ENCODE peak calls at places on chromosomes 5 and 9, in ten cellular contexts. R, G, V, I, O, F, X, K, D and J are unnamed samples.

GRCh38 chr5:1315709-1316587 is 21.1 kb upstream of the TERT start:
- DNase-seq in F (no peak), X (peak; percentile 34), D (peak; percentile 90), V (peak; percentile 94), O (no peak), R (peak; percentile 84), K (no peak), I (peak; percentile 7), G (no peak), J (no peak)

GRCh38 chr9:129383415-129384088 is 205.5 kb upstream of the IER5L start:
- DNase-seq in F (peak; percentile 56), V (peak; percentile 86), I (peak; percentile 79), X (no peak), G (peak; percentile 92), D (peak; percentile 52), K (no peak), R (peak; percentile 94), O (peak; percentile 84), J (no peak)

GRCh38 chr5:25362799-25363198 is 718.0 kb upstream of the CDH10 start:
- DNase-seq in I (no peak), F (no peak), G (no peak), X (peak; percentile 22), D (peak; percentile 47), V (no peak), O (no peak), K (no peak), R (no peak), J (no peak)

GRCh38 chr9:81776390-81776789 is 87.0 kb upstream of the TLE1 start:
- DNase-seq in O (peak; percentile 27), F (no peak), X (no peak), K (no peak), V (no peak), D (no peak), G (no peak), I (no peak), R (no peak), J (no peak)

GRCh38 chr9:5978523-5978922 is 36.9 kb downstream of the RANBP6 start:
- DNase-seq in K (no peak), D (no peak), X (no peak), I (no peak), G (no peak), F (no peak), O (no peak), R (no peak), V (no peak), J (no peak)

GRCh38 chr9:100087218-100087617 is 11.6 kb downstream of the ERP44 start:
- DNase-seq in D (peak; percentile 49), R (no peak), F (peak; percentile 65), X (no peak), G (no peak), O (no peak), K (no peak), V (peak; percentile 60), I (peak; percentile 69), J (no peak)

GRCh38 chr5:39119404-39120051 is 45.3 kb upstream of the RICTOR start:
- DNase-seq in X (no peak), K (no peak), D (no peak), I (no peak), V (no peak), R (no peak), F (no peak), G (no peak), O (no peak), J (no peak)

GRCh38 chr5:73120222-73121108 is at the start of gene TMEM171:
- DNase-seq in F (peak; percentile 37), D (peak; percentile 66), V (no peak), R (peak; percentile 89), I (peak; percentile 44), K (no peak), X (peak; percentile 36), O (peak; percentile 82), G (no peak), J (peak; percentile 3)

GRCh38 chr9:18482371-18482770 is 8.4 kb downstream of the ADAMTSL1 start:
- DNase-seq in X (no peak), R (no peak), V (no peak), G (no peak), K (no peak), F (no peak), O (no peak), D (no peak), I (no peak), J (no peak)

GRCh38 chr5:79705632-79706031 is 16.0 kb downstream of the CMYA5 start:
- DNase-seq in G (no peak), V (no peak), F (no peak), X (no peak), I (no peak), K (no peak), R (no peak), D (no peak), O (no peak), J (no peak)

GRCh38 chr5:79703381-79703645 is 13.7 kb downstream of the CMYA5 start:
- DNase-seq in G (no peak), R (no peak), F (no peak), D (no peak), V (no peak), O (no peak), I (no peak), K (no peak), X (no peak), J (no peak)

GRCh38 chr5:79699766-79700400 is 10.2 kb downstream of the CMYA5 start:
- DNase-seq in V (peak; percentile 80), F (no peak), X (no peak), R (no peak), D (no peak), I (no peak), O (no peak), G (no peak), K (no peak), J (no peak)

GRCh38 chr5:79704553-79704952 is 14.9 kb downstream of the CMYA5 start:
- DNase-seq in R (no peak), F (no peak), G (no peak), X (no peak), I (no peak), D (no peak), V (no peak), O (no peak), K (no peak), J (no peak)

DNA sequence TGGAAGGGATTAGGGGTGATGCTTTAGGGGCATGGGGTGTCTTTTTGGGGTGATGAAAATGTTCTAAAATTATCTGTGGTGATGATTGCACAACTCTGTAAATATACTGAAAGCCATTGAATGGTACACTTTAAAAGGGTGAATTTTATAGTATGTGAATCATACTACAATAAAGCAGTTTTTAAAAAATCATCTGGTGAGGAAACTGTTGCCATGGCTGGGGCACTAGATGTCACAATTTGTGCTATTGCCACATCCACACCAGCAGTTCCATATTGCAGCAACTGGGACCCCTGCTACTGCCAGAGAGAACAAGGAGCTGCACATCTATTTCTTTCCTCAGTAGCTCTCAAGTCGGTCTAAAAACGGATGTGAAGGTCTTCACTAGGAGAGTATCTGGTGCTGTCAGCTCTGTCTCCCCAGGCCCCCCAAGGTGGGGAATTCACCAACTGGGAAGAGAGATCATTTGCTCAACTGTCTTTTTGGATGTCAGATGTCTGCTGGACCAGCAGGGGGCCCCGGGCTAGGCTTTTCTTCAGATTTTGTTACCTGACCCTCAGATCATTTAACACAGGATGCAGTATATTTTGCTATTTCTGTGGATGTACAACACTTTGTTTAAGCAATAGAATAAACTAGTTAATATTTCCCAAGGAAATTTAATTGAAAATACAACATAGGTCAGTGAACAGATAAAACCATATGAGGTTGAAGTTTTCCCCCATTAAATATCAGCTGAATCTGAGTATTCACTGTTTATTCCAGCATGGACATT is 13.2 kb downstream of the CMYA5 start:
- DNase-seq in K (no peak), F (no peak), D (peak; percentile 60), G (no peak), R (no peak), O (peak; percentile 68), V (peak; percentile 21), X (no peak), I (peak; percentile 48), J (no peak)
- TF ChIP-seq CTCF in K (no peak), F (peak; percentile 49), D (peak; percentile 43), G (peak; percentile 36), R (peak; percentile 26), O (peak; percentile 69), V (peak; percentile 54), X (peak; percentile 40), I (peak; percentile 55), J (peak; percentile 71)

GRCh38 chr5:124949862-124950261 is 203.4 kb upstream of the ZNF608 start:
- DNase-seq in K (no peak), O (no peak), D (peak; percentile 38), G (no peak), X (no peak), R (no peak), V (no peak), I (peak; percentile 21), F (no peak), J (no peak)
- TF ChIP-seq CTCF in K (no peak), O (no peak), D (no peak), G (no peak), X (no peak), R (no peak), V (no peak), I (no peak), F (no peak), J (no peak)

DNA sequence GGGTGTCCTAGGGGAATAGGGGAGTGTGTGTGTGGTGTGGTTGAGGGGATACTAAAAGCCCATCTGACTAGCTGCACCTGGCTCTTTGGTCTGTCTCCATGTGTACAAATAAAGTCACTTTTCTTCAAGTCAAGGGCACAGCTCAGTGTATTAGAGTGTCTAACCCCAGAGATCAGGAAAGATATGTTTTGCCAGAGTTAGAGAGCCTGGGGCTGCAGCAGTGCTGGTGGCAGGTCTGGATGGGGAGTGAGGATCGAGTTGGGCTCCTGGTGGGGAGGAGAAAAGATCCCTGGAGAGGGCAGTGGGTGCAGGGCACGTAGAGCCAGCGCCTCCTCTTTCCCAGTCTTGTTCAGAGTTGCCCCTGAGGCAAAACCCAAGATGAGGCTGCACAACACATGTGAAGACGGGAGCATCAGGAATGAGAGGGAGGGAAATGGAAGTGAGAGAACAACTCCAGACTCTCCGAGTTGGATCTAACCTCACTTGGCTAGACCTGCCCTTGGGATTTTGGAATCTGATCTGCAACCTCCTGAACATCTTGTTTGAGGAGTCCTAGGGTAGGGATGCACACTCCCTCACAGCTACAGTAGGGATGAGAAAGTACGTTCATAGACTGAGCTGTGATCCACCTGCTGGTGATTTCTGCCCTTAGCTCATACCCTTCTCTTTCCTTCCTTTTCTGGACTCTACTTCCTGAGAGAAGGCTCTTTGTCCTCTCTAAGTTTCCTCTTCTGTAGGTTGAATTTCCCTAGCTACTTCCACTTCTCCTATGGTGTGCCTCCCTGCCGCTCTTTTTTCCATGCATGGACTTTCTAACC is 309.9 kb downstream of the ZSWIM6 start:
- DNase-seq in F (no peak), D (no peak), I (no peak), G (no peak), V (no peak), K (no peak), O (peak; percentile 29), X (peak; percentile 42), R (no peak), J (no peak)
- TF ChIP-seq CTCF in F (peak; percentile 20), D (no peak), I (peak; percentile 16), G (peak; percentile 11), V (peak; percentile 1), K (no peak), O (peak; percentile 24), X (peak; percentile 31), R (peak; percentile 11), J (no peak)

GRCh38 chr5:19555436-19555835 is 432.6 kb downstream of the CDH18 start:
- DNase-seq in X (no peak), I (no peak), D (no peak), R (no peak), G (no peak), V (no peak), K (no peak), F (no peak), O (no peak), J (no peak)

GRCh38 chr5:19555876-19556275 is 432.1 kb downstream of the CDH18 start:
- DNase-seq in O (no peak), I (no peak), V (no peak), K (no peak), G (no peak), X (no peak), D (no peak), F (no peak), R (no peak), J (no peak)

GRCh38 chr5:19554524-19554923 is 433.5 kb downstream of the CDH18 start:
- DNase-seq in V (no peak), X (no peak), G (no peak), F (no peak), K (no peak), I (no peak), O (no peak), D (no peak), R (no peak), J (no peak)
- TF ChIP-seq CTCF in V (no peak), X (no peak), G (no peak), F (no peak), K (no peak), I (no peak), O (no peak), D (no peak), R (no peak), J (no peak)